ENCODE peak calls at places on chromosome 14, in six cellular contexts. N is H9, V is trophoblast cell, L is mesenchymal stem cell, Y is H1, T is neuronal stem cell. Q is an unnamed sample.

GRCh38 chr14:21428930-21429329 is 27.0 kb downstream of the CHD8 start:
- DNase-seq in N (no peak), V (no peak), L (no peak), Y (no peak), T (no peak), Q (no peak)

GRCh38 chr14:85317491-85318021 is 212.4 kb upstream of the FLRT2 start:
- DNase-seq in N (no peak), V (no peak), L (no peak), Y (no peak), T (no peak), Q (peak; percentile 26)

GRCh38 chr14:71582705-71583104 is 349.5 kb upstream of the RGS6 start:
- DNase-seq in N (no peak), V (no peak), L (peak; percentile 28), Y (no peak), T (no peak), Q (peak; percentile 86)

GRCh38 chr14:102157346-102157745 is 17.6 kb downstream of the WDR20 start:
- DNase-seq in N (no peak), V (no peak), L (no peak), Y (no peak), T (no peak), Q (no peak)

GRCh38 chr14:70354204-70354603 is 5.3 kb downstream of the COX16 start:
- DNase-seq in N (no peak), V (no peak), L (no peak), Y (no peak), T (no peak), Q (no peak)

GRCh38 chr14:37763266-37763665 is 167.8 kb downstream of the TTC6 start:
- DNase-seq in N (no peak), V (no peak), L (no peak), Y (no peak), T (no peak), Q (no peak)

GRCh38 chr14:29446971-29447370 is 480.7 kb downstream of the PRKD1 start:
- DNase-seq in N (no peak), V (no peak), L (no peak), Y (no peak), T (no peak), Q (no peak)

GRCh38 chr14:102370305-102370809 is 7.6 kb downstream of the TECPR2 start:
- DNase-seq in N (no peak), V (peak; percentile 6), L (peak; percentile 53), Y (no peak), T (no peak), Q (peak; percentile 13)

GRCh38 chr14:68943107-68943506 is 36.0 kb downstream of the ACTN1 start:
- DNase-seq in N (no peak), V (peak; percentile 70), L (no peak), Y (no peak), T (no peak), Q (peak; percentile 38)

GRCh38 chr14:101719708-101720107 is 41.8 kb upstream of the PPP2R5C start:
- DNase-seq in N (peak; percentile 69), V (no peak), L (no peak), Y (no peak), T (no peak), Q (no peak)

GRCh38 chr14:88554458-88555286 is at the start of gene PTPN21:
- DNase-seq in N (peak; percentile 77), V (peak; percentile 79), L (peak; percentile 77), Y (peak; percentile 83), T (peak; percentile 70), Q (peak; percentile 64)

GRCh38 chr14:99707921-99708320 is 23.8 kb downstream of the CYP46A1 start:
- DNase-seq in N (peak; percentile 14), V (no peak), L (no peak), Y (peak; percentile 29), T (no peak), Q (no peak)

GRCh38 chr14:51639668-51640316 is 11.9 kb upstream of the FRMD6 start:
- DNase-seq in N (no peak), V (no peak), L (no peak), Y (no peak), T (no peak), Q (no peak)

GRCh38 chr14:52551696-52552062 is 626 bp downstream of the TXNDC16 start:
- DNase-seq in N (no peak), V (peak; percentile 7), L (peak; percentile 55), Y (no peak), T (peak; percentile 17), Q (peak; percentile 39)

GRCh38 chr14:21043387-21044105 is 1.4 kb downstream of the RNASE7 start:
- DNase-seq in N (no peak), V (no peak), L (no peak), Y (no peak), T (no peak), Q (no peak)

GRCh38 chr14:48350971-48351370 is 675.6 kb upstream of the MDGA2 start:
- DNase-seq in N (no peak), V (peak; percentile 90), L (peak; percentile 45), Y (no peak), T (no peak), Q (peak; percentile 66)

GRCh38 chr14:61526405-61527312 is 168.7 kb upstream of the HIF1A start:
- DNase-seq in N (no peak), V (peak; percentile 96), L (no peak), Y (no peak), T (no peak), Q (no peak)

GRCh38 chr14:72500234-72500838 is 393.6 kb downstream of the DPF3 start:
- DNase-seq in N (no peak), V (no peak), L (no peak), Y (no peak), T (no peak), Q (no peak)

GRCh38 chr14:101726954-101727302 is 34.6 kb upstream of the PPP2R5C start:
- DNase-seq in N (no peak), V (no peak), L (no peak), Y (no peak), T (no peak), Q (no peak)

GRCh38 chr14:61101803-61102548 is 120.9 kb downstream of the SLC38A6 start:
- DNase-seq in N (peak; percentile 66), V (peak; percentile 30), L (peak; percentile 82), Y (peak; percentile 47), T (no peak), Q (peak; percentile 65)

GRCh38 chr14:90060312-90060964 is 1.4 kb upstream of the KCNK13 start:
- DNase-seq in N (peak; percentile 83), V (peak; percentile 66), L (peak; percentile 43), Y (peak; percentile 85), T (peak; percentile 57), Q (peak; percentile 51)

GRCh38 chr14:61566537-61567225 is 128.6 kb upstream of the HIF1A start:
- DNase-seq in N (no peak), V (peak; percentile 82), L (peak; percentile 66), Y (no peak), T (no peak), Q (peak; percentile 76)

GRCh38 chr14:59677771-59678211 is 101.2 kb upstream of the CCDC175 start:
- DNase-seq in N (no peak), V (peak; percentile 12), L (peak; percentile 26), Y (no peak), T (no peak), Q (peak; percentile 20)

GRCh38 chr14:91140672-91141071 is 26.8 kb downstream of the DGLUCY start:
- DNase-seq in N (peak; percentile 70), V (peak; percentile 71), L (peak; percentile 13), Y (no peak), T (peak; percentile 15), Q (no peak)

GRCh38 chr14:70303528-70304293 is 55.8 kb downstream of the COX16 start:
- DNase-seq in N (no peak), V (no peak), L (no peak), Y (no peak), T (no peak), Q (no peak)

GRCh38 chr14:24171422-24172260 is at the start of gene REC8:
- DNase-seq in N (peak; percentile 100), V (no peak), L (peak; percentile 92), Y (peak; percentile 97), T (peak; percentile 94), Q (no peak)

GRCh38 chr14:34003691-34004090 is 52.8 kb upstream of the EGLN3 start:
- DNase-seq in N (no peak), V (no peak), L (no peak), Y (no peak), T (no peak), Q (no peak)
- H3K14ac ChIP-seq in N (no peak overlapping the region), V (no peak overlapping the region), L (no peak overlapping the region), Y (no peak overlapping the region), T (no peak overlapping the region), Q (no peak overlapping the region)

GRCh38 chr14:22977684-22978486 is 4.5 kb downstream of the AJUBA start:
- DNase-seq in N (peak; percentile 92), V (peak; percentile 57), L (peak; percentile 66), Y (peak; percentile 77), T (peak; percentile 93), Q (peak; percentile 67)
- H3K14ac ChIP-seq in N (peak overlapping the region; percentile 76), V (peak overlapping the region; percentile 94), L (peak overlapping the region; percentile 76), Y (no peak overlapping the region), T (peak overlapping the region; percentile 60), Q (peak overlapping the region; percentile 91)

DNA sequence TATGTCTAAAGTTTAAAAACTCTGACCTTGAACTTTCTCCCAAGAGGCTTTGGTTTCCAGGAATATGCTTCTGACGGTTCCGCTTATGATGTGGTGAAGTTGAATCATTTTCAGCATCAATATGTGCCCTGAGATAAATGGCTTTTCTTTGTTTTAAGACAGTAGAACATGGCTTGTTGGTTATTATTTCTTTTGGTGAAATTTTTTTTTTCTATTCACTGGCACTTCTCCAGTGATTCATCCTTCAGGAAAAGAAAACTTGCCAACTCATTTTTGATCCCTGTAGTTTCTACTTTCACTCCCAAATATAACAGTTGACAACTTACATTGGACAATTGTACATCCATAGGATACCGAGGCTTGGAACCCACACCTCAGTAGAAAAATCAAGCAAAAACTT is 1301.2 kb upstream of the FLRT2 start:
- DNase-seq in N (no peak), V (no peak), L (no peak), Y (no peak), T (no peak), Q (peak; percentile 2)
- H3K14ac ChIP-seq in N (no peak overlapping the region), V (no peak overlapping the region), L (no peak overlapping the region), Y (no peak overlapping the region), T (no peak overlapping the region), Q (no peak overlapping the region)

GRCh38 chr14:74804219-74804825 is 41.2 kb downstream of the YLPM1 start:
- DNase-seq in N (no peak), V (peak; percentile 59), L (peak; percentile 69), Y (no peak), T (peak; percentile 2), Q (peak; percentile 70)
- H3K14ac ChIP-seq in N (no peak overlapping the region), V (no peak overlapping the region), L (no peak overlapping the region), Y (no peak overlapping the region), T (no peak overlapping the region), Q (no peak overlapping the region)

GRCh38 chr14:105385322-105385637 is 13.1 kb upstream of the TEX22 start:
- DNase-seq in N (peak; percentile 27), V (no peak), L (no peak), Y (no peak), T (no peak), Q (no peak)
- H3K14ac ChIP-seq in N (no peak overlapping the region), V (no peak overlapping the region), L (no peak overlapping the region), Y (no peak overlapping the region), T (no peak overlapping the region), Q (no peak overlapping the region)

Q was measured in IMR-90.